ENCODE peak calls at places on chromosomes 16 and 17, in seven cellular contexts. Y is type B pancreatic cell; V is Caki2; T is DMS153; K is CD4-positive, alpha-beta memory T cell; R is uterus; N is LoVo. P is an unnamed sample.

GRCh38 chr17:75654176-75654575 is 12.8 kb downstream of the RECQL5 start:
- DNase-seq in Y (no peak), V (no peak), T (no peak), K (no peak), R (no peak), N (no peak), P (no peak)

GRCh38 chr16:1346422-1347285 is 5.0 kb downstream of the TSR3 start:
- DNase-seq in Y (no peak), V (no peak), T (no peak), K (no peak), R (no peak), N (no peak), P (no peak)

GRCh38 chr16:79811541-79811940 is 211.0 kb upstream of the MAF start:
- DNase-seq in Y (no peak), V (no peak), T (no peak), K (no peak), R (no peak), N (no peak), P (no peak)

GRCh38 chr16:1159973-1160772 is 7.3 kb downstream of the CACNA1H start:
- DNase-seq in Y (no peak), V (peak; percentile 98), T (no peak), K (no peak), R (peak; percentile 88), N (no peak), P (peak; percentile 81)

GRCh38 chr16:67163164-67163902 is 1.2 kb upstream of the HSF4 start:
- DNase-seq in Y (no peak), V (no peak), T (peak; percentile 79), K (peak; percentile 63), R (no peak), N (no peak), P (no peak)

GRCh38 chr16:48617711-48618148 is 7.8 kb upstream of the N4BP1 start:
- DNase-seq in Y (no peak), V (no peak), T (peak; percentile 2), K (no peak), R (peak; percentile 28), N (no peak), P (no peak)

GRCh38 chr17:50539762-50540440 is 7.1 kb upstream of the SPATA20 start:
- DNase-seq in Y (no peak), V (peak; percentile 39), T (peak; percentile 8), K (no peak), R (no peak), N (peak; percentile 66), P (no peak)

GRCh38 chr16:81740163-81740562 is 38.9 kb upstream of the PLCG2 start:
- DNase-seq in Y (no peak), V (no peak), T (no peak), K (no peak), R (no peak), N (no peak), P (peak; percentile 20)

GRCh38 chr16:86464044-86464443 is 46.3 kb upstream of the FOXF1 start:
- DNase-seq in Y (no peak), V (no peak), T (no peak), K (no peak), R (no peak), N (no peak), P (no peak)

GRCh38 chr16:84541999-84542876 is 37.8 kb upstream of the MEAK7 start:
- DNase-seq in Y (no peak), V (peak; percentile 78), T (no peak), K (no peak), R (no peak), N (no peak), P (no peak)

GRCh38 chr17:82432017-82432416 is 13.6 kb upstream of the OGFOD3 start:
- DNase-seq in Y (no peak), V (no peak), T (no peak), K (no peak), R (no peak), N (no peak), P (no peak)

GRCh38 chr17:36592316-36592710 is 634 bp downstream of the DHRS11 start:
- DNase-seq in Y (peak; percentile 73), V (no peak), T (no peak), K (no peak), R (no peak), N (peak; percentile 27), P (no peak)

GRCh38 chr16:88141580-88141979 is 190.3 kb downstream of the BANP start:
- DNase-seq in Y (no peak), V (no peak), T (no peak), K (no peak), R (no peak), N (no peak), P (no peak)